ENCODE peak calls at places on chromosomes 6 and 20, in four cellular contexts. H is CD8-positive, alpha-beta memory T cell; Z is pancreas; N is GM23338. C is an unnamed sample.

GRCh38 chr6:148611213-148611612 is 135.6 kb upstream of the UST start:
- DNase-seq in H (no peak), Z (no peak), N (no peak), C (no peak)

GRCh38 chr6:37607949-37608348 is 89.7 kb downstream of the MDGA1 start:
- DNase-seq in H (no peak), Z (no peak), N (peak; percentile 77), C (no peak)

GRCh38 chr20:61118429-61119224 is 133.4 kb upstream of the CDH4 start:
- DNase-seq in H (no peak), Z (no peak), N (no peak), C (no peak)

GRCh38 chr6:117188627-117189201 is 76.6 kb upstream of the VGLL2 start:
- DNase-seq in H (no peak), Z (no peak), N (peak; percentile 47), C (no peak)

GRCh38 chr6:168440520-168441433 is at the start of gene SMOC2:
- DNase-seq in H (no peak), Z (no peak), N (peak; percentile 56), C (no peak)

GRCh38 chr6:166308769-166309589 is 787 bp upstream of the PRR18 start:
- DNase-seq in H (no peak), Z (no peak), N (peak; percentile 48), C (no peak)

GRCh38 chr20:62716198-62716940 is 7.7 kb downstream of the NTSR1 start:
- DNase-seq in H (peak; percentile 29), Z (no peak), N (no peak), C (peak; percentile 17)

GRCh38 chr20:60214901-60215522 is 256.8 kb downstream of the CDH26 start:
- DNase-seq in H (no peak), Z (no peak), N (no peak), C (no peak)

GRCh38 chr6:75532521-75532920 is 38.9 kb upstream of the FILIP1 start:
- DNase-seq in H (no peak), Z (no peak), N (no peak), C (no peak)

GRCh38 chr20:46344488-46345162 is 36.3 kb upstream of the CDH22 start:
- DNase-seq in H (no peak), Z (no peak), N (no peak), C (no peak)

GRCh38 chr20:52747736-52748135 is 224.4 kb upstream of the TSHZ2 start:
- DNase-seq in H (no peak), Z (peak; percentile 14), N (peak; percentile 75), C (no peak)

GRCh38 chr6:14441371-14441781 is 323.8 kb downstream of the CD83 start:
- DNase-seq in H (no peak), Z (no peak), N (no peak), C (no peak)

DNA sequence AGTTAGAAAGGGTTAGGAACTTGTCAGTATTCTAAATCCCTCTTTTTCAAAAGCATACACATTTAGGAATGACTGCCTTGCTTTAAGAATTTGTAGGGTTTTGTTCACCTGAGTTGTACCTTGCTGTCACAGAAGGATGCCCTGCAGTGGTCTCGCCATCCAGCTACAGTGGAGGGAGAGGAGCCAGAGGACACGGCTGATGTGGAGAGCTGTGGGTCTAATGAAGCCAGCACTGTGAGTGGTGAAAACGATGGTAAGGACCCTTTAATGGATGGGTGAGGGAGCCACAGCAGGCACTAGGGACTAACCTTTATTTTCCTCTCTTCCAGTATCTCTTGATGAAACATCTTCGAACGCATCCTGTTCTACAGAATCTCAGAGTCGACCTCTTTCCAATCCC is 69.9 kb downstream of the ASXL1 start:
- DNase-seq in H (no peak), Z (no peak), N (no peak), C (no peak)
- H3K36me3 ChIP-seq in H (peaks cover 43% of the 10 kb centered on the region), Z (peaks cover 4% of the 10 kb centered on the region), N (peaks cover 12% of the 10 kb centered on the region), C (peaks cover 54% of the 10 kb centered on the region)

GRCh38 chr6:110731898-110732297 is 83.4 kb downstream of the CDK19 start:
- DNase-seq in H (no peak), Z (no peak), N (peak; percentile 40), C (no peak)

GRCh38 chr6:110731196-110731595 is 84.1 kb downstream of the CDK19 start:
- DNase-seq in H (no peak), Z (no peak), N (no peak), C (no peak)

GRCh38 chr6:110723017-110723416 is 92.3 kb downstream of the CDK19 start:
- DNase-seq in H (no peak), Z (no peak), N (no peak), C (no peak)

DNA sequence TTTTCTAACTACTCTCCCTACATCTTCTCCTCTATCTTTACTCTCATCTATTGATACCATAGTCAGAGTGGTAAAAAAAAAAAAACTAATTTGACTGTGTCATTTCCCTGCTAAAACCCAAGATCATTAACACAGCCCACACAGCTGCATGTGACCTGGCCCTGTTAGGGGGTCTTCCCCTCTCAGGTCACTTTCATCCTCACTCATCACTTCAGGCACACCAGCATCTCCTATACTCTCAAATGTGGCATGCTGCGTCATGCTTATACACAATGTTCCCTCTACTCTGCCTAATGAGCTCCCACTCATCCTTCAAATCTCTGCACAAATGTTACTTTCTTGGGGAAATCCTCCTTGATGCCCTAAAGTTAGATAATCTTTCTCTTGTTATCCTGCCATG is 86.8 kb downstream of the CDK19 start:
- DNase-seq in H (no peak), Z (no peak), N (no peak), C (no peak)
- H3K4me3 ChIP-seq in H (no peak overlapping the region), Z (no peak overlapping the region), N (no peak overlapping the region), C (no peak overlapping the region)

DNA sequence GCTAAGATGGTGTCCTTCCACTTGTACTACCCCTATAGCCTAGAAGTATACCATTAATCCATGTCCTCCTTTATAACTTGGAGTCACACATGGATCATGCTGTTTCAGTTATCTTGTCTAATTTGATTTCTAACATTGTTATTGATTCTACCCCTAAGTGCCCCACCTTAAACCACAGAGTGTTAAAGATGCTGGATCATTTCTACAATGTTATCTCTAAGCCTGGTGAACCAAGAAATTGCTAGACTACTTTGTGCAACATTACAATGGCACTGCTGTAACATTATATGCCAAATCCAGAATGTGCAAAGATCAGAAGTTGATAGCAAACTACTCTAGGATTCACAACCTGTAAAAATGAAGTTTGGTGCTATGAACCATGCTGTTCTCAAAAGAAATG is 1.7 kb downstream of the CGA start:
- DNase-seq in H (no peak), Z (no peak), N (no peak), C (no peak)
- H3K27ac ChIP-seq in H (no peak overlapping the region), Z (no peak overlapping the region), N (no peak overlapping the region), C (no peak overlapping the region)

GRCh38 chr6:35610830-35611229 is 77.9 kb downstream of the FKBP5 start:
- DNase-seq in H (no peak), Z (no peak), N (no peak), C (no peak)
- H3K36me3 ChIP-seq in H (peaks cover 15% of the 10 kb centered on the region), Z (no peaks in the 10 kb centered on the region), N (no peaks in the 10 kb centered on the region), C (peaks cover 27% of the 10 kb centered on the region)

GRCh38 chr20:775679-776135 is 7.4 kb upstream of the SLC52A3 start:
- DNase-seq in H (no peak), Z (no peak), N (peak; percentile 83), C (no peak)

GRCh38 chr20:774680-775057 is 6.4 kb upstream of the SLC52A3 start:
- DNase-seq in H (no peak), Z (no peak), N (no peak), C (no peak)

GRCh38 chr20:772806-773205 is 4.5 kb upstream of the SLC52A3 start:
- DNase-seq in H (no peak), Z (no peak), N (no peak), C (no peak)

GRCh38 chr20:774016-774679 is 5.8 kb upstream of the SLC52A3 start:
- DNase-seq in H (no peak), Z (no peak), N (no peak), C (no peak)

DNA sequence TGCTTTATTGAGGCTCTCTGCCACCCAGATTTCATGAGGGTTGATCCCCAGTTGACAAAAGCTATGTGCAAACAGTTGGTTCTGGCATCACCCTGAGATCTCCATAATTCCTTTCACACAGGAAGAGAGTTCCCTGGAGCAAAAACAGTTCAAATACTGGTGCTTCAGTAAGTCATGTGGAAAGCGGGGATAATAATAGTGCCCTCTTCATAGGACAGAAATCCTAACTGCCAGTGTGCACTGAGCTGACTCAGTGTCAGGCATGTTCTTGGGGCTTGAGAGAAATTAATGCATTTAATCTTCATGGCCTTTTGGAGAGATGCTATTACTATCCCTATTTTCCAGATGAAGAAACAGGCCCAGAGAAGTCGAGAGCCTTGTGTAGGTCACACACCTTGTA is 7.9 kb upstream of the SLC52A3 start:
- DNase-seq in H (no peak), Z (no peak), N (no peak), C (no peak)
- H3K4me3 ChIP-seq in H (no peak overlapping the region), Z (no peak overlapping the region), N (peak overlapping the region; percentile 38), C (no peak overlapping the region)

DNA sequence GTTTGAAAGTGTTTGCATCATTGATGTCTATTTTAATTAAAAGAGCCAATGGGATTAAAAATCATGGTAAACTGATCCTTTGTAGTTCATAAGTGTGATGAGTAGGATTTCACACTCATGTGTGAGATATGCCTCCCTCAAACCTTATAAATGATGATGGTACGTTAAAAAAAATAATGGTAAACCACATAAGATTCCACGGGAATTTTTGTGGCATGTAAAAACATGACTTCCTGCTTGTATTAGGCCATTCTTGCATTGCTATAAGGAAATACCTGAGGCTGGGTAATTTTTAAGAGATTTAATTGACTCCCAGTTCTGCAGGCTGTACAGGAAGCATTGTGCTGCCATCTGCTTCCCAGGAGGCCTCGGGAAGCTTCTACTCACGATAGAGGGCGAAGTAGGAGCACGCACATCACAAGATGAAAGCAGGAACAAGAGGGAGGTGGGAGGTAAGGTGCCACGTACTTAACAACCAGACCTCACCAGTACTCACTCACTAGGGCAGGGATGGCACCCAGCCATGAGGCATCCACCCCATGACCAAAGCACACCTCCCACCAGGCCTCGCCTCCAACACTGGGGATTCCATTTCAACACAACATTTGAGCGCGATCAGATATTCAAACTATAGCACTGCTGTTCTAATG is 187.6 kb upstream of the QKI start:
- DNase-seq in H (no peak), Z (no peak), N (no peak), C (no peak)
- H3K27ac ChIP-seq in H (no peak overlapping the region), Z (no peak overlapping the region), N (no peak overlapping the region), C (no peak overlapping the region)

GRCh38 chr20:15107952-15108351 is 770.5 kb upstream of the FLRT3 start:
- DNase-seq in H (no peak), Z (no peak), N (no peak), C (no peak)
- H3K36me3 ChIP-seq in H (no peaks in the 10 kb centered on the region), Z (no peaks in the 10 kb centered on the region), N (no peaks in the 10 kb centered on the region), C (no peaks in the 10 kb centered on the region)

GRCh38 chr6:111263837-111264236 is 176.5 kb downstream of the SLC16A10 start:
- DNase-seq in H (no peak), Z (no peak), N (no peak), C (no peak)

GRCh38 chr6:111259089-111259831 is 172.0 kb downstream of the SLC16A10 start:
- DNase-seq in H (peak; percentile 99), Z (peak; percentile 99), N (peak; percentile 100), C (peak; percentile 99)

GRCh38 chr6:111258615-111259088 is 171.3 kb downstream of the SLC16A10 start:
- DNase-seq in H (no peak), Z (no peak), N (no peak), C (no peak)

GRCh38 chr6:111256646-111257045 is 169.3 kb downstream of the SLC16A10 start:
- DNase-seq in H (no peak), Z (no peak), N (no peak), C (no peak)

GRCh38 chr6:111260570-111261298 is 173.4 kb downstream of the SLC16A10 start:
- DNase-seq in H (no peak), Z (no peak), N (no peak), C (no peak)
- H3K4me3 ChIP-seq in H (peak overlapping the region; percentile 26), Z (no peak overlapping the region), N (no peak overlapping the region), C (no peak overlapping the region)

DNA sequence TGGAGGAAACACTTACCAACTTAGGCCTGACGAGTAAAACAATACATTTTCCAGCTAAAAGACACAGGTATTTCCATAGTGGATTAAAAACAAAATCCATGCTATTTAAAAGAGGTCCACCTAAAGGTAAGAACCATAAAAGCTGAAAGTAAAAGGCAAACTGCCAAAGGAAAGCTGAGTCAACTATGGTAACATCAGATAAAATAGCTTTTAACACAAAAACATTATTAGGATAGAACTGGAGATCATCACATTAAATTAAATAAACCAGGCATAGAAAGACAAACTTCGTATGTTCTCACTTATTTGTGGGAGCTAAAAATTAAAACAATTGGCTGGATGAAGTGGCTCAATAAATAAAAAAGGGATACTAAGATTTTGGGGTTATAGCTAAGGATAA is 166.8 kb upstream of the SLC22A16 start:
- DNase-seq in H (no peak), Z (no peak), N (no peak), C (no peak)
- H3K27ac ChIP-seq in H (no peak overlapping the region), Z (no peak overlapping the region), N (peak overlapping the region; percentile 11), C (no peak overlapping the region)